ENCODE peak calls at places on chromosomes 3 and 15, in four cellular contexts. One of them, this sample, is unnamed.
A peak's percentile ranks its signal among the peaks of the same experiment; 100 is the strongest.

GRCh38 chr3:106795553-106795952 is 581.7 kb upstream of the CCDC54 start:
- DNase-seq in stomach: no peak
- DNase-seq in GM23338: no peak
- DNase-seq in breast epithelium: no peak
- DNase-seq in this sample: no peak

GRCh38 chr3:183341545-183342288 is 86.7 kb downstream of the MCF2L2 start:
- DNase-seq in stomach: no peak
- DNase-seq in GM23338: no peak
- DNase-seq in breast epithelium: no peak
- DNase-seq in this sample: no peak

GRCh38 chr3:179852117-179852886 is 184.4 kb downstream of the PEX5L start:
- DNase-seq in stomach: no peak
- DNase-seq in GM23338: peak; percentile 59
- DNase-seq in breast epithelium: no peak
- DNase-seq in this sample: no peak

GRCh38 chr15:91909574-91909973 is 56.1 kb downstream of the SLCO3A1 start:
- DNase-seq in stomach: no peak
- DNase-seq in GM23338: peak; percentile 28
- DNase-seq in breast epithelium: no peak
- DNase-seq in this sample: no peak

GRCh38 chr3:71724584-71725278 is 471 bp downstream of the EIF4E3 start:
- DNase-seq in stomach: peak; percentile 43
- DNase-seq in GM23338: peak; percentile 60
- DNase-seq in breast epithelium: no peak
- DNase-seq in this sample: no peak

GRCh38 chr15:67917636-67918035 is 77.8 kb upstream of the RNU6-1 start:
- DNase-seq in stomach: no peak
- DNase-seq in GM23338: no peak
- DNase-seq in breast epithelium: no peak
- DNase-seq in this sample: no peak

GRCh38 chr15:43215961-43216360 is 4.9 kb downstream of the EPB42 start:
- DNase-seq in stomach: no peak
- DNase-seq in GM23338: no peak
- DNase-seq in breast epithelium: no peak
- DNase-seq in this sample: peak; percentile 7

GRCh38 chr3:3180421-3180820 is 930 bp upstream of the CRBN start:
- DNase-seq in stomach: no peak
- DNase-seq in GM23338: no peak
- DNase-seq in breast epithelium: no peak
- DNase-seq in this sample: no peak

GRCh38 chr3:126180477-126181397 is at the start of gene ALDH1L1:
- DNase-seq in stomach: peak; percentile 31
- DNase-seq in GM23338: peak; percentile 75
- DNase-seq in breast epithelium: peak; percentile 69
- DNase-seq in this sample: no peak

GRCh38 chr3:165476399-165477060 is 280.3 kb upstream of the SLITRK3 start:
- DNase-seq in stomach: no peak
- DNase-seq in GM23338: no peak
- DNase-seq in breast epithelium: no peak
- DNase-seq in this sample: no peak

GRCh38 chr3:76021376-76021775 is 236.0 kb upstream of the ZNF717 start:
- DNase-seq in stomach: no peak
- DNase-seq in GM23338: no peak
- DNase-seq in breast epithelium: no peak
- DNase-seq in this sample: no peak

GRCh38 chr3:3998140-3998977 is 199.1 kb downstream of the LRRN1 start:
- DNase-seq in stomach: no peak
- DNase-seq in GM23338: peak; percentile 86
- DNase-seq in breast epithelium: no peak
- DNase-seq in this sample: peak; percentile 36

GRCh38 chr3:180704532-180704931 is 25.2 kb upstream of the CCDC39 start:
- DNase-seq in stomach: no peak
- DNase-seq in GM23338: no peak
- DNase-seq in breast epithelium: no peak
- DNase-seq in this sample: no peak

GRCh38 chr3:72113564-72113963 is 328.6 kb upstream of the PROK2 start:
- DNase-seq in stomach: no peak
- DNase-seq in GM23338: no peak
- DNase-seq in breast epithelium: no peak
- DNase-seq in this sample: no peak

GRCh38 chr3:166453472-166453871 is 616.2 kb upstream of the BCHE start:
- DNase-seq in stomach: no peak
- DNase-seq in GM23338: no peak
- DNase-seq in breast epithelium: no peak
- DNase-seq in this sample: no peak

GRCh38 chr3:50164984-50165383 is 9.9 kb downstream of the SEMA3F start:
- DNase-seq in stomach: no peak
- DNase-seq in GM23338: no peak
- DNase-seq in breast epithelium: no peak
- DNase-seq in this sample: no peak

GRCh38 chr3:50164481-50164880 is 9.4 kb downstream of the SEMA3F start:
- DNase-seq in stomach: no peak
- DNase-seq in GM23338: no peak
- DNase-seq in breast epithelium: no peak
- DNase-seq in this sample: no peak

GRCh38 chr3:50163572-50163971 is 8.4 kb downstream of the SEMA3F start:
- DNase-seq in stomach: no peak
- DNase-seq in GM23338: no peak
- DNase-seq in breast epithelium: no peak
- DNase-seq in this sample: no peak

GRCh38 chr3:50165388-50166308 is 10.5 kb downstream of the SEMA3F start:
- DNase-seq in stomach: peak; percentile 43
- DNase-seq in GM23338: no peak
- DNase-seq in breast epithelium: peak; percentile 57
- DNase-seq in this sample: no peak

DNA sequence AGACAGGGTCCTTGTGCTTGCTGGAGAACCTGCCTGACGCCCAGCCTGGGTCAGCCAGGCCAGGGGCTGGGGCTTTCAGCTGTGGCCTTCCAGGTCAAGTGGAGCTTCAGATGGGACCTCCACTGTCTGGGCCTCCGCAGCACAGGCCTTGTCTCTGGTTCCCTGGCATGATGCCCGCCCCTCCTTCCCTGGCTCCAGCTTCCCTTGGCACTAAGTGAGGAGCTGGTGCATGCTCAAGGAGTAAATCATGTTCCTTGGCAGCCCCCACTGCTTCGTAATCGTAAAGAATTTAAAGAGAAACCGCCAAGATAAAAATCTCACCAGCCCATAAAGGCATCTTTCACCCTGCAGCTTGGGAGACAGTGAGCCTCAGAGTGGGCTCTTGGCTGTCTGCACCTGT is 8.9 kb downstream of the SEMA3F start:
- DNase-seq in stomach: peak; percentile 92
- DNase-seq in GM23338: no peak
- DNase-seq in breast epithelium: peak; percentile 90
- DNase-seq in this sample: no peak
- TF ChIP-seq POLR2AphosphoS5 in stomach: peak; percentile 64
- TF ChIP-seq POLR2AphosphoS5 in GM23338: no peak
- TF ChIP-seq POLR2AphosphoS5 in breast epithelium: no peak
- TF ChIP-seq POLR2AphosphoS5 in this sample: peak; percentile 54

GRCh38 chr15:82124331-82125263 is 78.8 kb upstream of the MEX3B start:
- DNase-seq in stomach: no peak
- DNase-seq in GM23338: peak; percentile 40
- DNase-seq in breast epithelium: no peak
- DNase-seq in this sample: no peak

GRCh38 chr15:82118040-82118439 is 72.2 kb upstream of the MEX3B start:
- DNase-seq in stomach: no peak
- DNase-seq in GM23338: no peak
- DNase-seq in breast epithelium: no peak
- DNase-seq in this sample: no peak

GRCh38 chr15:82126346-82126745 is 80.5 kb upstream of the MEX3B start:
- DNase-seq in stomach: no peak
- DNase-seq in GM23338: no peak
- DNase-seq in breast epithelium: no peak
- DNase-seq in this sample: no peak

GRCh38 chr15:82127581-82127980 is 81.8 kb upstream of the MEX3B start:
- DNase-seq in stomach: no peak
- DNase-seq in GM23338: no peak
- DNase-seq in breast epithelium: no peak
- DNase-seq in this sample: no peak

GRCh38 chr15:82122754-82123400 is 77.1 kb upstream of the MEX3B start:
- DNase-seq in stomach: peak; percentile 25
- DNase-seq in GM23338: no peak
- DNase-seq in breast epithelium: no peak
- DNase-seq in this sample: peak; percentile 72
- TF ChIP-seq POLR2AphosphoS5 in stomach: peak; percentile 38
- TF ChIP-seq POLR2AphosphoS5 in GM23338: no peak
- TF ChIP-seq POLR2AphosphoS5 in breast epithelium: no peak
- TF ChIP-seq POLR2AphosphoS5 in this sample: no peak

DNA sequence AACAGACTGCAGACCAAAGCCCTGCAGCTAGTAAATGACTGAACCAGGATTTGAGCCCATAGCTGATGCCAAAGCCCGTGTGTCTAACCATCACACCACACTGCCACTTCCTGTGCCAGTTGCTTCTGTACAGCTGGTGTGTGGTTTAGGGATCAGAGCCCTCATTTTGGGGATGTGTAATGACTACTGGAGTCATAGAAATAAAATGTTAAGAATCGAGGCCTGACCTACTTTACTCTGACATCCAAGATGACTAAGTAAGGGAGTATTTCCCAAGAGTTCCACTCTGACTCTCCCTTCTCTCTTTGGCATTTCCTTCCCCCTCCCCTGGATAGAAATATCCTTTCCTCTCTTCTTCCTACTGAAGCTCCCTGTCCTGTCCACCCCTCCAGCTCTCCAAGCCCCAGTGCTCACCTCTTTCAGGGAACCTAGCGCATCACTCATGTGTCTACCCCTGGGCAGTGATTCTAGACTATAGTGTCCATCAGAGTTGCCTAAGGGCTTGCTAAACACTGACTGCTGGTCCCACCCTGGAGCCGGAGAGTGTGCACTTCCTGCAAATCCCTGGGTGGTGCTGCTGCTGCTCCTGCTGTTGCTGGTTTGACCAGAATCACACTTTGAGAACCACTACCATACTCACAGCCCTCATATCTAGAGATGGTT is 53.8 kb downstream of the MGLL start:
- DNase-seq in stomach: no peak
- DNase-seq in GM23338: no peak
- DNase-seq in breast epithelium: no peak
- DNase-seq in this sample: peak; percentile 89
- TF ChIP-seq POLR2AphosphoS5 in stomach: peak; percentile 52
- TF ChIP-seq POLR2AphosphoS5 in GM23338: no peak
- TF ChIP-seq POLR2AphosphoS5 in breast epithelium: no peak
- TF ChIP-seq POLR2AphosphoS5 in this sample: no peak

GRCh38 chr15:86103825-86104224 is 24.2 kb downstream of the AGBL1 start:
- DNase-seq in stomach: no peak
- DNase-seq in GM23338: no peak
- DNase-seq in breast epithelium: no peak
- DNase-seq in this sample: no peak

GRCh38 chr15:86101818-86102217 is 22.1 kb downstream of the AGBL1 start:
- DNase-seq in stomach: no peak
- DNase-seq in GM23338: no peak
- DNase-seq in breast epithelium: no peak
- DNase-seq in this sample: no peak

GRCh38 chr15:86106306-86106705 is 26.6 kb downstream of the AGBL1 start:
- DNase-seq in stomach: no peak
- DNase-seq in GM23338: no peak
- DNase-seq in breast epithelium: no peak
- DNase-seq in this sample: no peak
- TF ChIP-seq POLR2AphosphoS5 in stomach: no peak
- TF ChIP-seq POLR2AphosphoS5 in GM23338: no peak
- TF ChIP-seq POLR2AphosphoS5 in breast epithelium: no peak
- TF ChIP-seq POLR2AphosphoS5 in this sample: no peak

GRCh38 chr3:44042772-44043171 is 198.9 kb upstream of the TOPAZ1 start:
- DNase-seq in stomach: no peak
- DNase-seq in GM23338: no peak
- DNase-seq in breast epithelium: no peak
- DNase-seq in this sample: no peak
- TF ChIP-seq POLR2AphosphoS5 in stomach: no peak
- TF ChIP-seq POLR2AphosphoS5 in GM23338: no peak
- TF ChIP-seq POLR2AphosphoS5 in breast epithelium: no peak
- TF ChIP-seq POLR2AphosphoS5 in this sample: no peak